ENCODE peak calls at places on chromosomes 3 and 15, in six cellular contexts. One of them, this sample, is unnamed.

GRCh38 chr3:194072097-194072428 is 63.9 kb upstream of the HES1 start:
- DNase-seq in RWPE1: no peak
- DNase-seq in ELR: peak
- DNase-seq in stimulated activated CD4-positive, alpha-beta T cell treated with anti-CD3 and anti-CD28 coated beads, Interleukin-15, amount 100 ng/mL, for 1 hour: no peak
- DNase-seq in pulmonary artery endothelial cell: no peak
- DNase-seq in NCI-H1092 treated with DMSO at 0.1 percent for 48 hours: no peak
- DNase-seq in this sample: no peak

GRCh38 chr3:97778152-97778551 is 13.6 kb downstream of the ARL6 start:
- DNase-seq in RWPE1: no peak
- DNase-seq in ELR: no peak
- DNase-seq in stimulated activated CD4-positive, alpha-beta T cell treated with anti-CD3 and anti-CD28 coated beads, Interleukin-15, amount 100 ng/mL, for 1 hour: no peak
- DNase-seq in pulmonary artery endothelial cell: no peak
- DNase-seq in NCI-H1092 treated with DMSO at 0.1 percent for 48 hours: no peak
- DNase-seq in this sample: no peak

GRCh38 chr15:73881539-73882320 is 8.4 kb downstream of the TBC1D21 start:
- DNase-seq in RWPE1: no peak
- DNase-seq in ELR: no peak
- DNase-seq in stimulated activated CD4-positive, alpha-beta T cell treated with anti-CD3 and anti-CD28 coated beads, Interleukin-15, amount 100 ng/mL, for 1 hour: no peak
- DNase-seq in pulmonary artery endothelial cell: no peak
- DNase-seq in NCI-H1092 treated with DMSO at 0.1 percent for 48 hours: no peak
- DNase-seq in this sample: no peak

GRCh38 chr15:29044506-29044905 is 158.7 kb downstream of the APBA2 start:
- DNase-seq in RWPE1: no peak
- DNase-seq in ELR: peak
- DNase-seq in stimulated activated CD4-positive, alpha-beta T cell treated with anti-CD3 and anti-CD28 coated beads, Interleukin-15, amount 100 ng/mL, for 1 hour: no peak
- DNase-seq in pulmonary artery endothelial cell: no peak
- DNase-seq in NCI-H1092 treated with DMSO at 0.1 percent for 48 hours: no peak
- DNase-seq in this sample: no peak

GRCh38 chr3:49787536-49787935 is 1.2 kb upstream of the IP6K1 start:
- DNase-seq in RWPE1: no peak
- DNase-seq in ELR: no peak
- DNase-seq in stimulated activated CD4-positive, alpha-beta T cell treated with anti-CD3 and anti-CD28 coated beads, Interleukin-15, amount 100 ng/mL, for 1 hour: no peak
- DNase-seq in pulmonary artery endothelial cell: no peak
- DNase-seq in NCI-H1092 treated with DMSO at 0.1 percent for 48 hours: no peak
- DNase-seq in this sample: no peak

GRCh38 chr3:194517333-194517732 is 30.5 kb upstream of the ATP13A3 start:
- DNase-seq in RWPE1: no peak
- DNase-seq in ELR: no peak
- DNase-seq in stimulated activated CD4-positive, alpha-beta T cell treated with anti-CD3 and anti-CD28 coated beads, Interleukin-15, amount 100 ng/mL, for 1 hour: no peak
- DNase-seq in pulmonary artery endothelial cell: no peak
- DNase-seq in NCI-H1092 treated with DMSO at 0.1 percent for 48 hours: no peak
- DNase-seq in this sample: no peak

GRCh38 chr3:191958980-191959671 is 498.2 kb downstream of the PYDC2 start:
- DNase-seq in RWPE1: no peak
- DNase-seq in ELR: no peak
- DNase-seq in stimulated activated CD4-positive, alpha-beta T cell treated with anti-CD3 and anti-CD28 coated beads, Interleukin-15, amount 100 ng/mL, for 1 hour: no peak
- DNase-seq in pulmonary artery endothelial cell: no peak
- DNase-seq in NCI-H1092 treated with DMSO at 0.1 percent for 48 hours: no peak
- DNase-seq in this sample: no peak

GRCh38 chr15:73950479-73951043 is 24.3 kb downstream of the LOXL1 start:
- DNase-seq in RWPE1: no peak
- DNase-seq in ELR: no peak
- DNase-seq in stimulated activated CD4-positive, alpha-beta T cell treated with anti-CD3 and anti-CD28 coated beads, Interleukin-15, amount 100 ng/mL, for 1 hour: no peak
- DNase-seq in pulmonary artery endothelial cell: no peak
- DNase-seq in NCI-H1092 treated with DMSO at 0.1 percent for 48 hours: no peak
- DNase-seq in this sample: no peak

GRCh38 chr3:183579967-183580720 is 24.6 kb upstream of the KLHL6 start:
- DNase-seq in RWPE1: no peak
- DNase-seq in ELR: peak
- DNase-seq in stimulated activated CD4-positive, alpha-beta T cell treated with anti-CD3 and anti-CD28 coated beads, Interleukin-15, amount 100 ng/mL, for 1 hour: no peak
- DNase-seq in pulmonary artery endothelial cell: no peak
- DNase-seq in NCI-H1092 treated with DMSO at 0.1 percent for 48 hours: no peak
- DNase-seq in this sample: no peak

GRCh38 chr15:33985751-33986150 is 17.5 kb downstream of the CHRM5 start:
- DNase-seq in RWPE1: no peak
- DNase-seq in ELR: no peak
- DNase-seq in stimulated activated CD4-positive, alpha-beta T cell treated with anti-CD3 and anti-CD28 coated beads, Interleukin-15, amount 100 ng/mL, for 1 hour: no peak
- DNase-seq in pulmonary artery endothelial cell: no peak
- DNase-seq in NCI-H1092 treated with DMSO at 0.1 percent for 48 hours: no peak
- DNase-seq in this sample: no peak

GRCh38 chr3:102529452-102529851 is 94.6 kb downstream of the ZPLD1 start:
- DNase-seq in RWPE1: peak
- DNase-seq in ELR: peak
- DNase-seq in stimulated activated CD4-positive, alpha-beta T cell treated with anti-CD3 and anti-CD28 coated beads, Interleukin-15, amount 100 ng/mL, for 1 hour: no peak
- DNase-seq in pulmonary artery endothelial cell: no peak
- DNase-seq in NCI-H1092 treated with DMSO at 0.1 percent for 48 hours: peak
- DNase-seq in this sample: no peak

GRCh38 chr15:78234515-78235040 is at the start of gene ACSBG1:
- DNase-seq in RWPE1: no peak
- DNase-seq in ELR: no peak
- DNase-seq in stimulated activated CD4-positive, alpha-beta T cell treated with anti-CD3 and anti-CD28 coated beads, Interleukin-15, amount 100 ng/mL, for 1 hour: no peak
- DNase-seq in pulmonary artery endothelial cell: no peak
- DNase-seq in NCI-H1092 treated with DMSO at 0.1 percent for 48 hours: no peak
- DNase-seq in this sample: no peak

GRCh38 chr15:70248116-70249025 is 150.7 kb upstream of the TLE3 start:
- DNase-seq in RWPE1: no peak
- DNase-seq in ELR: no peak
- DNase-seq in stimulated activated CD4-positive, alpha-beta T cell treated with anti-CD3 and anti-CD28 coated beads, Interleukin-15, amount 100 ng/mL, for 1 hour: no peak
- DNase-seq in pulmonary artery endothelial cell: no peak
- DNase-seq in NCI-H1092 treated with DMSO at 0.1 percent for 48 hours: no peak
- DNase-seq in this sample: no peak

GRCh38 chr3:141108002-141108401 is 56.9 kb downstream of the SPSB4 start:
- DNase-seq in RWPE1: no peak
- DNase-seq in ELR: no peak
- DNase-seq in stimulated activated CD4-positive, alpha-beta T cell treated with anti-CD3 and anti-CD28 coated beads, Interleukin-15, amount 100 ng/mL, for 1 hour: no peak
- DNase-seq in pulmonary artery endothelial cell: no peak
- DNase-seq in NCI-H1092 treated with DMSO at 0.1 percent for 48 hours: no peak
- DNase-seq in this sample: no peak

GRCh38 chr3:25471081-25471768 is 43.2 kb downstream of the RARB start:
- DNase-seq in RWPE1: no peak
- DNase-seq in ELR: peak
- DNase-seq in stimulated activated CD4-positive, alpha-beta T cell treated with anti-CD3 and anti-CD28 coated beads, Interleukin-15, amount 100 ng/mL, for 1 hour: no peak
- DNase-seq in pulmonary artery endothelial cell: no peak
- DNase-seq in NCI-H1092 treated with DMSO at 0.1 percent for 48 hours: no peak
- DNase-seq in this sample: no peak

GRCh38 chr15:72037321-72037720 is 80.6 kb downstream of the MYO9A start:
- DNase-seq in RWPE1: no peak
- DNase-seq in ELR: peak
- DNase-seq in stimulated activated CD4-positive, alpha-beta T cell treated with anti-CD3 and anti-CD28 coated beads, Interleukin-15, amount 100 ng/mL, for 1 hour: no peak
- DNase-seq in pulmonary artery endothelial cell: no peak
- DNase-seq in NCI-H1092 treated with DMSO at 0.1 percent for 48 hours: no peak
- DNase-seq in this sample: no peak

GRCh38 chr3:151838574-151839312 is 24.8 kb downstream of the AADAC start:
- DNase-seq in RWPE1: peak
- DNase-seq in ELR: peak
- DNase-seq in stimulated activated CD4-positive, alpha-beta T cell treated with anti-CD3 and anti-CD28 coated beads, Interleukin-15, amount 100 ng/mL, for 1 hour: no peak
- DNase-seq in pulmonary artery endothelial cell: peak
- DNase-seq in NCI-H1092 treated with DMSO at 0.1 percent for 48 hours: peak
- DNase-seq in this sample: no peak

GRCh38 chr3:5194801-5195509 is 7.4 kb downstream of the EDEM1 start:
- DNase-seq in RWPE1: peak
- DNase-seq in ELR: peak
- DNase-seq in stimulated activated CD4-positive, alpha-beta T cell treated with anti-CD3 and anti-CD28 coated beads, Interleukin-15, amount 100 ng/mL, for 1 hour: no peak
- DNase-seq in pulmonary artery endothelial cell: peak
- DNase-seq in NCI-H1092 treated with DMSO at 0.1 percent for 48 hours: no peak
- DNase-seq in this sample: no peak

GRCh38 chr3:167816953-167817352 is 81.4 kb downstream of the SERPINI1 start:
- DNase-seq in RWPE1: no peak
- DNase-seq in ELR: no peak
- DNase-seq in stimulated activated CD4-positive, alpha-beta T cell treated with anti-CD3 and anti-CD28 coated beads, Interleukin-15, amount 100 ng/mL, for 1 hour: no peak
- DNase-seq in pulmonary artery endothelial cell: no peak
- DNase-seq in NCI-H1092 treated with DMSO at 0.1 percent for 48 hours: no peak
- DNase-seq in this sample: no peak

GRCh38 chr3:13791501-13792490 is 88.1 kb downstream of the WNT7A start:
- DNase-seq in RWPE1: no peak
- DNase-seq in ELR: no peak
- DNase-seq in stimulated activated CD4-positive, alpha-beta T cell treated with anti-CD3 and anti-CD28 coated beads, Interleukin-15, amount 100 ng/mL, for 1 hour: no peak
- DNase-seq in pulmonary artery endothelial cell: no peak
- DNase-seq in NCI-H1092 treated with DMSO at 0.1 percent for 48 hours: no peak
- DNase-seq in this sample: no peak